ENCODE peak calls at places on chromosome 19, in six cellular contexts. W, M, Z, A, U and J are unnamed samples.

GRCh38 chr19:48255376-48256303 is at the start of gene CARD8:
- DNase-seq in M (peak), A (peak), U (peak), Z (peak), W (peak), J (peak)

GRCh38 chr19:40420766-40421467 is 4.9 kb downstream of the SERTAD1 start:
- DNase-seq in U (peak), M (peak), W (peak), A (no peak), Z (peak), J (peak)

GRCh38 chr19:45825917-45826893 is 11.1 kb upstream of the RSPH6A start:
- DNase-seq in W (no peak), U (no peak), Z (no peak), A (no peak), M (peak), J (no peak)

GRCh38 chr19:11196406-11197287 is 698 bp downstream of the KANK2 start:
- DNase-seq in A (no peak), M (peak), W (no peak), Z (no peak), U (peak), J (peak)

GRCh38 chr19:15923702-15924101 is 10.6 kb downstream of the CYP4F11 start:
- DNase-seq in Z (no peak), U (no peak), M (no peak), W (no peak), A (no peak), J (no peak)

GRCh38 chr19:3123088-3123721 is 12.6 kb upstream of the GNA15 start:
- DNase-seq in Z (no peak), A (no peak), W (no peak), M (no peak), U (no peak), J (no peak)

GRCh38 chr19:40721140-40721486 is 4.2 kb downstream of the ITPKC start:
- DNase-seq in W (no peak), M (no peak), Z (no peak), A (no peak), U (no peak), J (no peak)

GRCh38 chr19:13094771-13095392 is 7.8 kb downstream of the LYL1 start:
- DNase-seq in A (no peak), M (peak), W (no peak), Z (no peak), U (peak), J (no peak)

GRCh38 chr19:47161876-47162489 is 31.3 kb downstream of the SAE1 start:
- DNase-seq in M (peak), W (no peak), U (no peak), Z (no peak), A (no peak), J (peak)

GRCh38 chr19:35903550-35904179 is 1.3 kb downstream of the HCST start:
- DNase-seq in M (peak), U (peak), A (peak), Z (peak), W (peak), J (peak)

GRCh38 chr19:38412961-38413360 is 10.1 kb downstream of the FAM98C start:
- DNase-seq in U (peak), A (no peak), W (no peak), M (no peak), Z (no peak), J (no peak)

GRCh38 chr19:42567567-42567966 is 27.2 kb downstream of the CEACAM8 start:
- DNase-seq in M (no peak), A (no peak), U (no peak), W (no peak), Z (no peak), J (no peak)

GRCh38 chr19:33684550-33685303 is 63.0 kb downstream of the CHST8 start:
- DNase-seq in A (no peak), W (no peak), Z (no peak), U (no peak), M (peak), J (no peak)

GRCh38 chr19:3964256-3965194 is 6.4 kb downstream of the DAPK3 start:
- DNase-seq in A (no peak), Z (no peak), M (no peak), U (no peak), W (no peak), J (no peak)

GRCh38 chr19:4108767-4109625 is 14.9 kb downstream of the MAP2K2 start:
- DNase-seq in W (no peak), Z (no peak), M (no peak), A (peak), U (no peak), J (no peak)

GRCh38 chr19:34962281-34962944 is 1.6 kb downstream of the ZNF792 start:
- DNase-seq in U (peak), M (peak), A (no peak), W (no peak), Z (peak), J (peak)

GRCh38 chr19:35620001-35620400 is 7.5 kb downstream of the HAUS5 start:
- DNase-seq in M (peak), W (no peak), Z (no peak), A (no peak), U (no peak), J (no peak)

GRCh38 chr19:23804676-23805075 is 46.0 kb upstream of the ZNF681 start:
- DNase-seq in W (no peak), Z (no peak), A (no peak), M (no peak), U (no peak), J (no peak)
- TF ChIP-seq SMC3 in W (no peak), Z (no peak), A (no peak), M (no peak), U (no peak), J (no peak)

GRCh38 chr19:7161292-7161691 is 91.8 kb downstream of the ZNF557 start:
- DNase-seq in M (no peak), W (no peak), Z (no peak), A (no peak), U (no peak), J (no peak)

GRCh38 chr19:7159105-7159933 is 89.8 kb downstream of the ZNF557 start:
- DNase-seq in Z (no peak), W (peak), U (no peak), M (no peak), A (no peak), J (peak)
- TF ChIP-seq SMC3 in Z (no peak), W (no peak), U (no peak), M (no peak), A (no peak), J (no peak)

GRCh38 chr19:1072371-1073015 is 5.5 kb downstream of the ARHGAP45 start:
- DNase-seq in M (no peak), Z (no peak), A (no peak), W (no peak), U (no peak), J (no peak)

GRCh38 chr19:1073956-1074511 is 7.1 kb downstream of the ARHGAP45 start:
- DNase-seq in M (no peak), Z (no peak), U (no peak), W (no peak), A (no peak), J (no peak)

GRCh38 chr19:1076046-1076386 is 9.0 kb downstream of the ARHGAP45 start:
- DNase-seq in A (no peak), W (no peak), M (no peak), Z (no peak), U (no peak), J (no peak)

GRCh38 chr19:1073063-1073955 is 6.3 kb downstream of the ARHGAP45 start:
- DNase-seq in U (peak), W (no peak), Z (no peak), M (no peak), A (no peak), J (no peak)

GRCh38 chr19:1074512-1075283 is 7.7 kb downstream of the ARHGAP45 start:
- DNase-seq in U (peak), A (no peak), M (peak), Z (no peak), W (peak), J (no peak)
- TF ChIP-seq SMC3 in U (no peak), A (no peak), M (no peak), Z (no peak), W (no peak), J (no peak)

DNA sequence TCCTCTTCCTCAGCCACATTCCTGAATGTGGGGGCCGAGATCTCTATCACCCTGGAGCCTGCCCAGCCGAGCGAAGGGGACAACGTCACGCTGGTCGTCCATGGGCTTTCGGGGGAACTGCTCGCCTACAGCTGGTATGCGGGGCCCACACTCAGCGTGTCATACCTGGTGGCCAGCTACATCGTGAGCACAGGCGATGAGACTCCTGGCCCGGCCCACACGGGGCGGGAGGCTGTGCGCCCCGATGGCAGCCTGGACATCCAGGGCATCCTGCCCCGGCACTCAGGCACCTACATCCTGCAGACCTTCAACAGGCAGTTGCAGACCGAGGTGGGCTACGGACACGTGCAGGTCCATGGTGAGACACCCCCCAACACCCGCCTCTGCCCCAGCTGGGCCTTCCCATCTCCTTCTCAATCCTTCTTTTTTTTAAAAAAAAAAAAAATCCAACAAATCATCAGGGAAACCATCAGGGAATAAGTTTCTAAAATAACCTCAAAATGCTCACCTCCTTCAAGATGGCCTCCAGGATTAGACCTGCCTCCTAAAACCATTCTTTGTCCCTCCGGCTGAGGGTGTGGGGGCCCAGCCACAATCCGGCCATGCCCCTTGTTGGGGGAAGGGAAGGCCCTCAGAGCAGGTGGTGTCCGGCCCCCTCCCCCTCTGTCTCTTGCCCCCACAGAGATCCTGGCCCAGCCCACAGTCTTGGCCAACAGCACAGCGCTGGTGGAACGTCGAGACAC is 4.6 kb downstream of the CEACAM16 start:
- DNase-seq in Z (no peak), U (no peak), A (no peak), M (no peak), W (no peak), J (no peak)
- TF ChIP-seq SMC3 in Z (no peak), U (no peak), A (no peak), M (no peak), W (no peak), J (no peak)

DNA sequence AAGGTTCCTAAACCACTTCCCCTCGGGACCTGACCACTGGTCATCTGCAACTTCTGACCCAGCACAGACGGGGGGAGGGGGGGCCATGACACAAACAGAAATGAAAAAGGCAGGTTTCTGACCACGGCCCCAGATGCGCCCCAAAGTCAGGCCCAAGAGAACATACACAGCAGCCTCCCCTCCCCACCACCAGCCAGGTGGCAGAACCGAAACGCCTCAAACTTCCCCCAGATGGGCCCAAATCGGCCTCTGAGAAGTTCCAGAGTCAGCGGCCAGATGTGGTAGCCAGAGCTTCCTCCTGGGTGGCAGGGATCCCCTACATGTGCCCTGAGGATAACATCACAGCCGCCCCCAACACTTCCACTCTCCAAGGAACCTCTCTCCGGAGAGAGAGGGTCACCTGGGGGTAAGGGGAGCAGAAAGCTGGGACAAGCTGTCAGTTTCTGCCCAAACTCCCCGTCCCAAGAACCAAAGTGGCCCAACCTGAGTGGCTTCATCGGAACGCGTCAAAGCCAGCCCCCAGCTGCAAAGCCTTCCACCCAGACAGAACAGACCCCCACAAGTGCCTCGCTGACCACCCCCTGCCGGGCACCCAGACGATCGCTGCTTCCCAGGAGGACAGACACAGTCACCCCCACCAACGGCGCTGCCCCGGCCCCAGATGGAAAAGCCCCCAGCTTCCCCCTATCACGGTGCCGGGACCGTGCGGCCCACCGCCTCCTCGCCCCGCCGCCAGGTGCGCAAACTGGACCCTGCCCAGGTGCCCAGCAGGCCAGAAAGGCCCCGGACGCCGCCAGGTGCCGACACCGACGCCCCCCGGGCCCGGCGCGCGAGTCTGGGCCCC is 800 bp downstream of the ELL start:
- DNase-seq in W (no peak), M (no peak), U (peak), Z (no peak), A (no peak), J (no peak)
- TF ChIP-seq SMC3 in W (no peak), M (no peak), U (no peak), Z (no peak), A (no peak), J (no peak)

GRCh38 chr19:1907563-1908363 is 2.6 kb downstream of the ADAT3 start:
- DNase-seq in W (no peak), U (peak), M (no peak), A (no peak), Z (peak), J (no peak)

GRCh38 chr19:1905863-1906375 is 720 bp downstream of the ADAT3 start:
- DNase-seq in Z (no peak), M (no peak), U (no peak), W (no peak), A (no peak), J (no peak)

GRCh38 chr19:1910169-1910568 is 5.0 kb downstream of the ADAT3 start:
- DNase-seq in W (no peak), M (peak), Z (no peak), A (no peak), U (no peak), J (peak)

GRCh38 chr19:1906985-1907562 is 1.9 kb downstream of the ADAT3 start:
- DNase-seq in W (no peak), U (no peak), A (no peak), Z (no peak), M (no peak), J (no peak)

GRCh38 chr19:1908364-1908678 is 3.1 kb downstream of the ADAT3 start:
- DNase-seq in A (no peak), Z (no peak), U (no peak), M (no peak), W (no peak), J (no peak)
- TF ChIP-seq SMC3 in A (no peak), Z (no peak), U (no peak), M (no peak), W (no peak), J (no peak)

GRCh38 chr19:5690125-5690954 is at the start of gene RPL36:
- DNase-seq in U (peak), Z (peak), W (peak), A (peak), M (peak), J (peak)
- TF ChIP-seq SMC3 in U (peak), Z (no peak), W (no peak), A (peak), M (no peak), J (peak)

GRCh38 chr19:50911206-50912101 is at the start of gene KLK4:
- DNase-seq in W (no peak), U (no peak), M (no peak), A (no peak), Z (no peak), J (no peak)

GRCh38 chr19:50909240-50910070 is 1.7 kb downstream of the KLK4 start:
- DNase-seq in U (peak), A (no peak), W (peak), M (peak), Z (peak), J (no peak)

GRCh38 chr19:50912727-50913716 is 1.8 kb upstream of the KLK4 start:
- DNase-seq in U (peak), Z (no peak), A (no peak), M (no peak), W (no peak), J (no peak)

GRCh38 chr19:50910722-50911121 is 473 bp downstream of the KLK4 start:
- DNase-seq in A (no peak), M (no peak), Z (no peak), U (no peak), W (no peak), J (no peak)

DNA sequence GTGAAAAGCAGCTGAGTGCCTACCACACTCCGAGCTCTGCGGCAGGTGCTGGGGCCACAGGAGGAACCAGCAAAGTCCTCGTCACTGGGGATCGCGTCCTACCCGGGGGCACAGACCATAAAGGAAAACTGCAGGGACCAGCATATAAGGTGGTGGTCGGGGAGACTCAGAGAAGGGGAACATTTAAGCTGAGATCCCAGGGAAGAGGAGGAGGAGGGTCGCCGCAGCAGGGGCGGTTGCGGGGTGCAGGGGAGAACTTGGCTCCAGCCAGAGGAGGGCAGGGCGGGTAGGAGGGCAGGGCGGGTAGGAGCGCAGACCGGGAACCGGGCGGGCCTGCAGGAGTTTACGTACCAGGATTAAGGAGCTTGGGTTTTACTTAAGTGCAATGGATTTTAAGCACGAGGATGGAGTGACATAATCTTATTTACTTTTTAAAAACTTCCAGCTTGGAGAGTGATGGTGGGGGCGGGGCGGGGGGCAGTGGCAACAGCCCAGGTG is 956 bp upstream of the KLK4 start:
- DNase-seq in W (no peak), A (no peak), U (no peak), M (no peak), Z (no peak), J (no peak)
- TF ChIP-seq SMC3 in W (no peak), A (no peak), U (no peak), M (no peak), Z (no peak), J (no peak)